ENCODE peak calls at places on chromosome 20, in seven cellular contexts. R is H54, Y is endothelial cell of umbilical vein, H is GM12878, G is lower leg skin, T is Peyer's patch, Z is heart left ventricle. B is an unnamed sample.

GRCh38 chr20:2652724-2653510 is 485 bp downstream of the NOP56 start:
- DNase-seq in R (no peak), Y (no peak), H (no peak), G (no peak), T (peak), Z (no peak), B (no peak)

GRCh38 chr20:46580613-46581012 is 30.2 kb upstream of the OCSTAMP start:
- DNase-seq in R (no peak), Y (no peak), H (no peak), G (no peak), T (no peak), Z (no peak), B (no peak)

GRCh38 chr20:32062776-32063170 is 10.7 kb downstream of the HCK start:
- DNase-seq in R (no peak), Y (no peak), H (peak), G (peak), T (peak), Z (peak), B (no peak)

GRCh38 chr20:47998736-47999135 is 213.5 kb upstream of the SULF2 start:
- DNase-seq in R (no peak), Y (no peak), H (no peak), G (no peak), T (no peak), Z (no peak), B (no peak)

GRCh38 chr20:36017034-36017951 is 48.9 kb downstream of the CNBD2 start:
- DNase-seq in R (peak), Y (peak), H (no peak), G (no peak), T (no peak), Z (no peak), B (peak)

GRCh38 chr20:21436186-21436585 is 38.9 kb upstream of the NKX2-4 start:
- DNase-seq in R (peak), Y (peak), H (no peak), G (no peak), T (no peak), Z (no peak), B (no peak)

GRCh38 chr20:32130352-32130751 is 20.8 kb downstream of the TM9SF4 start:
- DNase-seq in R (no peak), Y (no peak), H (no peak), G (no peak), T (no peak), Z (no peak), B (no peak)

GRCh38 chr20:47801759-47802158 is 16.5 kb upstream of the SULF2 start:
- DNase-seq in R (no peak), Y (no peak), H (no peak), G (no peak), T (no peak), Z (no peak), B (no peak)

GRCh38 chr20:59945731-59946130 is 5.5 kb downstream of the FAM217B start:
- DNase-seq in R (no peak), Y (no peak), H (no peak), G (no peak), T (no peak), Z (no peak), B (no peak)

GRCh38 chr20:45484676-45485075 is 15.1 kb downstream of the WFDC2 start:
- DNase-seq in R (no peak), Y (no peak), H (no peak), G (no peak), T (no peak), Z (no peak), B (no peak)

GRCh38 chr20:13419445-13419844 is 198.4 kb downstream of the ISM1 start:
- DNase-seq in R (no peak), Y (no peak), H (no peak), G (no peak), T (no peak), Z (no peak), B (no peak)

GRCh38 chr20:13416531-13416930 is 195.5 kb downstream of the ISM1 start:
- DNase-seq in R (no peak), Y (no peak), H (no peak), G (no peak), T (no peak), Z (no peak), B (no peak)

GRCh38 chr20:13420625-13421024 is 199.6 kb downstream of the ISM1 start:
- DNase-seq in R (no peak), Y (no peak), H (no peak), G (no peak), T (no peak), Z (no peak), B (no peak)

GRCh38 chr20:13422637-13423036 is 201.6 kb downstream of the ISM1 start:
- DNase-seq in R (no peak), Y (no peak), H (no peak), G (no peak), T (no peak), Z (no peak), B (no peak)

DNA sequence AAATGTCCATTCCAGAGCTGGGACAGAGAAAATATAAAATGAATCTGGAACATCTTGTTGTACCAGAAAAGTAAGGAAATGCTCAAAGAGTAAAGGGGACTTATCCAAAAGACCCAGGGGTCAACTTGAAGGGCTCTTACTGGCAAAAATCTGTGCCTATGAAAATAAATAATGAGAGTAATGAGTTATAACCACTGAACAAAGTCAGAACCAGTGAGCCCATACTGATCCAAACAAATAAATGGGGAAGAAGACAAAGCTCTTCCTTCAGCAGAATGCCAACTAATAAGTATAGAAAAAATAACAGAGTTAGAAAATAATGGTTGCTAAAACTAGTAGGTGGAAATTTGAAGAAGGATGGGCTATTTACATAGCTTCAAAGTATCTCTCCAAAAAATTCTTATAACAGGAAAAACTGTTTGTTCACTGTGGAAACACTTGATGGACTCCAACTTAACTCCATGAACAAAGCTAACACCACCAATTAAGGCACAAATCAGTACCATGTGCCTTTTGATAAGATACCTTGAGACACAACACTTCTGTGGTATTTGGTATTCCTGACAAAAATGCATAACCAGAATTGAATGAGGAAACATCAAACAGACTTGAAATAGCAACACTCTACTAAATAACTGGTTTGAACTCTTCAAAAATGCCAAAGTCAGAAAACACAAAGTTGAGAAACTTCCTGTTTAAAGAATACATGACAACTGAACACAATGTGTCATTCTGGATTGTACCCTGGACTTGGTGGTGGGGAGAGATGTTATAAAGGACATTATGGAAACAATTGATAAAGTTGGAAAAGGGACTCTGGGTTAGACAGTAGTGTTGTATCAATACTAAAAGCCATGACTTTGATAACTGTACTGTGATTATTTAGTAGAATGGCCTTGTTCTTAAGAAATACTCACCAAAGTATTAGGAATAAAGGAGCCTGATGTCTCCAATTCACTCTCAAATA is 197.5 kb downstream of the ISM1 start:
- DNase-seq in R (no peak), Y (no peak), H (no peak), G (no peak), T (no peak), Z (no peak), B (no peak)
- TF ChIP-seq POLR2A in R (no peak), Y (no peak), H (no peak), G (no peak), T (no peak), Z (no peak), B (no peak)

GRCh38 chr20:17957505-17958325 is 10.9 kb downstream of the SNX5 start:
- DNase-seq in R (no peak), Y (peak), H (no peak), G (no peak), T (no peak), Z (no peak), B (no peak)
- TF ChIP-seq POLR2A in R (no peak), Y (no peak), H (no peak), G (no peak), T (no peak), Z (no peak), B (no peak)

DNA sequence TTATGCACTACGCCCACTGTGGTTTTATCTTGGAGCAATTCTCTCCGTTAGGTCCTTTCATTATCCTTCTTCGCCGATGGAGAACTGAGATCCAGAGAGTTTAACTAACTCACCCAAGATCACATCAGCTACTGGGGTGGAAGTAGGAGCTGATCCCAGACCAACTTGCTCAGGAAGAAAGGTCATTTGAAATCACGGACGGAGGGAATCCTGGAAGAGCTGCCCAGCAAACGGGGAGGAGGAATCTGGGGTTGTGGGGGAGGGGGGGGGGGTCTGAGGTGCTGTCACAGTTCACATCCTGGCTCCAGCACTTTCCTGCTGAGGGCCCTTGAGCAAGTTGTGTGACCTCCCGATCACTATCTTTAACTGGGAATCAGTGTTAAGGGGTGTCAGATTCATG is 62.0 kb downstream of the NPEPL1 start:
- DNase-seq in R (no peak), Y (no peak), H (no peak), G (no peak), T (no peak), Z (no peak), B (no peak)
- TF ChIP-seq POLR2A in R (no peak), Y (no peak), H (no peak), G (no peak), T (no peak), Z (no peak), B (no peak)

DNA sequence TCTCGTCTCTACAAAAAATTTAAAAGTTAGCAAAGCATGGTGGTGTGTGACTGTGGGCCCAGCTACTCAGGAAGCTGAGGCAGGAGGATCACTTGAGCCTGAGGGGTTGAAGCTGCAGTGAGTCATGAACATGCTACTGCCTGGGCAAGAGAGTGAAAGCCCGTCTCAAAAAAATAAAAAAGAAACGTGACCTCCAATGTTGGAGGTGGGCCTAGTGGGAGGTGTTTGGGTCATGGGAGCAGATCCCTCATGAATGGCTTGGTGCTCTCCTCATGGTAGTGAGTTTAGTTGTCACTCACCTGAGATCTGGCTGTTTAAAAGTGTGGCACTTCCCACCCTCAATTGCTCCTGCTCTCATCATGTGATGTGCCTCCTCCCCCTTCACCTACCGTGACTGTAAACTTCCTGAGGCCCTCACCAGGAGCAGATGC is 24.3 kb downstream of the RBL1 start:
- DNase-seq in R (no peak), Y (no peak), H (peak), G (peak), T (peak), Z (no peak), B (no peak)
- TF ChIP-seq POLR2A in R (no peak), Y (no peak), H (no peak), G (no peak), T (no peak), Z (no peak), B (no peak)

GRCh38 chr20:33810885-33811762 is at the start of gene CHMP4B:
- DNase-seq in R (peak), Y (peak), H (peak), G (peak), T (peak), Z (peak), B (peak)
- TF ChIP-seq POLR2A in R (peak), Y (peak), H (peak), G (no peak), T (peak), Z (no peak), B (peak)

GRCh38 chr20:42739692-42740091 is 450.0 kb downstream of the PTPRT start:
- DNase-seq in R (no peak), Y (no peak), H (no peak), G (no peak), T (no peak), Z (no peak), B (no peak)
- TF ChIP-seq POLR2A in R (no peak), Y (no peak), H (no peak), G (no peak), T (no peak), Z (no peak), B (no peak)